ENCODE peak calls at places on chromosome 4, in eight cellular contexts. C, U, G, A, D, Q, Y and T are unnamed samples.

GRCh38 chr4:41160856-41161255 is 53.5 kb downstream of the APBB2 start:
- DNase-seq in A (peak), C (no peak), D (peak), U (no peak), Q (no peak), Y (no peak), G (no peak), T (no peak)

GRCh38 chr4:78704981-78705757 is 71.0 kb upstream of the BMP2K start:
- DNase-seq in A (peak), Q (no peak), C (no peak), Y (no peak), U (peak), G (no peak), D (peak), T (no peak)

GRCh38 chr4:3303840-3304715 is 11.3 kb downstream of the RGS12 start:
- DNase-seq in Q (no peak), U (no peak), G (no peak), A (no peak), C (peak), D (no peak), Y (no peak), T (peak)

GRCh38 chr4:14874990-14875389 is 127.3 kb upstream of the CPEB2 start:
- DNase-seq in Y (no peak), C (no peak), D (no peak), A (no peak), G (no peak), Q (no peak), U (no peak), T (no peak)

GRCh38 chr4:147546341-147546740 is 65.4 kb downstream of the EDNRA start:
- DNase-seq in Q (no peak), Y (no peak), G (no peak), A (peak), C (no peak), D (peak), U (no peak), T (no peak)

GRCh38 chr4:111020961-111021360 is 398.1 kb upstream of the PITX2 start:
- DNase-seq in Y (no peak), D (no peak), Q (no peak), A (no peak), G (no peak), U (no peak), C (no peak), T (no peak)

GRCh38 chr4:112279025-112279881 is 6.5 kb downstream of the TIFA start:
- DNase-seq in U (no peak), G (peak), Y (no peak), C (no peak), A (no peak), D (no peak), Q (no peak), T (no peak)

GRCh38 chr4:29131304-29131703 is 1588.9 kb upstream of the PCDH7 start:
- DNase-seq in Q (no peak), G (no peak), C (no peak), A (no peak), D (peak), Y (no peak), U (no peak), T (no peak)

GRCh38 chr4:89294583-89295244 is 12.9 kb downstream of the GPRIN3 start:
- DNase-seq in A (no peak), G (no peak), Y (no peak), Q (no peak), D (no peak), U (no peak), C (no peak), T (no peak)

GRCh38 chr4:182929296-182929695 is 12.1 kb upstream of the DCTD start:
- DNase-seq in A (peak), C (no peak), G (no peak), U (peak), Q (no peak), Y (no peak), D (peak), T (no peak)

GRCh38 chr4:180617203-180617602 is 1626.0 kb upstream of the TENM3 start:
- DNase-seq in A (peak), G (no peak), Y (no peak), Q (no peak), C (no peak), U (peak), D (peak), T (no peak)

GRCh38 chr4:38548256-38548655 is 115.7 kb upstream of the KLF3 start:
- DNase-seq in Q (no peak), U (no peak), D (no peak), Y (no peak), C (no peak), A (no peak), G (no peak), T (no peak)